ENCODE peak calls at places on chromosomes 11 and 22, in four cellular contexts. B is HepG2, N is K562, E is H1. Y is an unnamed sample.

GRCh38 chr11:116255234-116255953 is 517.4 kb downstream of the BUD13 start:
- DNase-seq in N (no peak), B (no peak), E (no peak), Y (no peak)

GRCh38 chr11:8083871-8084281 is 2.9 kb downstream of the TUB start:
- DNase-seq in N (no peak), B (no peak), E (no peak), Y (no peak)

GRCh38 chr22:42792453-42792908 is 64.6 kb downstream of the ARFGAP3 start:
- DNase-seq in B (no peak), E (no peak), N (no peak), Y (no peak)

GRCh38 chr11:133908827-133909226 is 47.9 kb downstream of the IGSF9B start:
- DNase-seq in N (no peak), B (no peak), E (no peak), Y (no peak)

GRCh38 chr22:39457546-39458442 is 982 bp downstream of the MGAT3 start:
- DNase-seq in B (no peak), E (no peak), N (peak; percentile 51), Y (no peak)

GRCh38 chr11:45650166-45651095 is 15.0 kb downstream of the CHST1 start:
- DNase-seq in B (no peak), E (peak; percentile 43), N (no peak), Y (no peak)

GRCh38 chr11:10282121-10282520 is 11.9 kb downstream of the SBF2 start:
- DNase-seq in N (no peak), E (no peak), B (peak; percentile 52), Y (no peak)

GRCh38 chr11:10385696-10386095 is 69.4 kb upstream of the AMPD3 start:
- DNase-seq in B (no peak), N (no peak), E (peak; percentile 37), Y (no peak)

GRCh38 chr11:123103326-123103980 is 41.5 kb upstream of the HSPA8 start:
- DNase-seq in B (peak; percentile 18), E (no peak), N (peak; percentile 47), Y (peak; percentile 59)

GRCh38 chr11:111414267-111414931 is 35.3 kb upstream of the POU2AF1 start:
- DNase-seq in E (no peak), N (no peak), B (no peak), Y (no peak)

GRCh38 chr22:46390652-46391301 is 55.3 kb downstream of the TRMU start:
- DNase-seq in B (peak; percentile 64), N (peak; percentile 58), E (no peak), Y (no peak)

GRCh38 chr11:96097844-96098421 is 174.0 kb upstream of the MTMR2 start:
- DNase-seq in N (no peak), E (no peak), B (peak; percentile 72), Y (no peak)

GRCh38 chr11:65421204-65422103 is 1.1 kb upstream of the NEAT1 start:
- DNase-seq in N (peak; percentile 91), E (peak; percentile 60), B (peak; percentile 93), Y (peak; percentile 97)

GRCh38 chr11:120122921-120123683 is 14.8 kb downstream of the TRIM29 start:
- DNase-seq in B (no peak), E (no peak), N (peak; percentile 32), Y (no peak)

GRCh38 chr11:14124886-14125285 is 162.4 kb downstream of the SPON1 start:
- DNase-seq in E (no peak), N (no peak), B (no peak), Y (no peak)

GRCh38 chr11:12706531-12707499 is 32.6 kb downstream of the TEAD1 start:
- DNase-seq in E (no peak), B (peak; percentile 57), N (peak; percentile 87), Y (no peak)

GRCh38 chr11:36693139-36693845 is 95.3 kb upstream of the RAG2 start:
- DNase-seq in B (no peak), E (no peak), N (no peak), Y (no peak)

GRCh38 chr22:25929479-25929878 is 187.5 kb downstream of the MYO18B start:
- DNase-seq in N (no peak), E (no peak), B (no peak), Y (no peak)

GRCh38 chr11:1834791-1835670 is at the start of gene SYT8:
- DNase-seq in N (no peak), E (no peak), B (no peak), Y (no peak)

GRCh38 chr11:111718436-111719325 is 47.5 kb downstream of the PPP2R1B start:
- DNase-seq in N (no peak), E (no peak), B (peak; percentile 30), Y (no peak)

GRCh38 chr11:95108671-95109551 is 19.3 kb downstream of the ENDOD1 start:
- DNase-seq in B (no peak), E (no peak), N (peak; percentile 92), Y (no peak)

GRCh38 chr11:119774180-119774763 is 45.3 kb upstream of the NECTIN1 start:
- DNase-seq in N (peak; percentile 36), E (no peak), B (peak; percentile 16), Y (no peak)

GRCh38 chr11:70775386-70775785 is 377.1 kb downstream of the CTTN start:
- DNase-seq in B (no peak), E (no peak), N (no peak), Y (no peak)

GRCh38 chr11:92251980-92252379 is 27.4 kb downstream of the FAT3 start:
- DNase-seq in B (no peak), E (no peak), N (no peak), Y (no peak)

GRCh38 chr11:123308077-123308476 is 113.0 kb upstream of the CLMP start:
- DNase-seq in E (no peak), N (no peak), B (no peak), Y (no peak)

GRCh38 chr11:28834877-28835276 is 726.7 kb downstream of the METTL15 start:
- DNase-seq in B (no peak), N (no peak), E (no peak), Y (no peak)

GRCh38 chr22:44151661-44152060 is 29.1 kb upstream of the PARVG start:
- DNase-seq in E (no peak), N (no peak), B (no peak), Y (no peak)

GRCh38 chr11:30344085-30344484 is 21.2 kb downstream of the ARL14EP start:
- DNase-seq in N (no peak), E (no peak), B (no peak), Y (no peak)

GRCh38 chr11:115644846-115645245 is 140.6 kb upstream of the CADM1 start:
- DNase-seq in E (no peak), N (no peak), B (no peak), Y (no peak)

DNA sequence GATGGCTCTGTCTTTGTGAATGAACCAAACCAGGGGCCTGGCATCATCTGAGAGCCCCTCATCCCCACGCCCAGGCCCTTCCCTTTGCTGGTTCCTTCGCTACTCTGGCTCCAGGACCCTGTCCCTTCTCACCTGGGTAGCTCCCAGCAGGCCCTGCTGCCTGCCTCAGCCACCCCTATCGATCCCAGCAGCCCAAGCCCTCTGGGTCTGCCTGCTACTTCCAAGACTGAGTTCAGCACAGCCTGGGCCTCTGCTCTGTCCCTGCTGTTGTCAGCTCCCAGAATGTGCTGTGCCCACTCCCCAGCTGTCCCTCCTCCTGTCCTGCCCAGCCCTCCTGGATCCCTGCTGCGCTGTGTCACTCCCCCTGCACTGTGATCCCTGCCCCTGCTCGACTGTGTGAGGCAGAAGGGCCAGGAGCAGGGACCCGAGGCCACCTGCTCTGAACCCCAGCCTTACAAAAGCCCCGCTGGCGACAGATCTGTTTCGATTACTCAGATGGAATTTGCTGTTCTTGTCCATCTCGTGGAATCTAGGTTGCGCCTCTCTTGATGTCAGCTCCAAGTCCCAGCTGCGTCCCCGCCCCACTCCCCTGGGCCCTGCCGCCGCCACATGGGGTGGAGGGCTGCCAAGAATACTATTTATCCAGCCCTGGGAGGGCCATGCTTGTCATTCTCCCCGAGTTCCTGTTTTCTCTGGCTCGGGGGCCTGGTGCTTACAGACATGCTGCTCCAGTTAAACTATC is 13.0 kb downstream of the MRPL21 start:
- DNase-seq in N (no peak), E (no peak), B (no peak), Y (no peak)
- TF ChIP-seq PHF8 in N (no peak), E (no peak), B (no peak), Y (no peak)

GRCh38 chr11:76653674-76654309 is 16.8 kb downstream of the LRRC32 start:
- DNase-seq in N (no peak), E (no peak), B (no peak), Y (no peak)
- TF ChIP-seq PHF8 in N (no peak), E (no peak), B (no peak), Y (no peak)

GRCh38 chr11:66886671-66887221 is 29.9 kb downstream of the LRFN4 start:
- DNase-seq in E (no peak), N (no peak), B (no peak), Y (peak; percentile 90)
- TF ChIP-seq PHF8 in E (no peak), N (no peak), B (no peak), Y (no peak)

DNA sequence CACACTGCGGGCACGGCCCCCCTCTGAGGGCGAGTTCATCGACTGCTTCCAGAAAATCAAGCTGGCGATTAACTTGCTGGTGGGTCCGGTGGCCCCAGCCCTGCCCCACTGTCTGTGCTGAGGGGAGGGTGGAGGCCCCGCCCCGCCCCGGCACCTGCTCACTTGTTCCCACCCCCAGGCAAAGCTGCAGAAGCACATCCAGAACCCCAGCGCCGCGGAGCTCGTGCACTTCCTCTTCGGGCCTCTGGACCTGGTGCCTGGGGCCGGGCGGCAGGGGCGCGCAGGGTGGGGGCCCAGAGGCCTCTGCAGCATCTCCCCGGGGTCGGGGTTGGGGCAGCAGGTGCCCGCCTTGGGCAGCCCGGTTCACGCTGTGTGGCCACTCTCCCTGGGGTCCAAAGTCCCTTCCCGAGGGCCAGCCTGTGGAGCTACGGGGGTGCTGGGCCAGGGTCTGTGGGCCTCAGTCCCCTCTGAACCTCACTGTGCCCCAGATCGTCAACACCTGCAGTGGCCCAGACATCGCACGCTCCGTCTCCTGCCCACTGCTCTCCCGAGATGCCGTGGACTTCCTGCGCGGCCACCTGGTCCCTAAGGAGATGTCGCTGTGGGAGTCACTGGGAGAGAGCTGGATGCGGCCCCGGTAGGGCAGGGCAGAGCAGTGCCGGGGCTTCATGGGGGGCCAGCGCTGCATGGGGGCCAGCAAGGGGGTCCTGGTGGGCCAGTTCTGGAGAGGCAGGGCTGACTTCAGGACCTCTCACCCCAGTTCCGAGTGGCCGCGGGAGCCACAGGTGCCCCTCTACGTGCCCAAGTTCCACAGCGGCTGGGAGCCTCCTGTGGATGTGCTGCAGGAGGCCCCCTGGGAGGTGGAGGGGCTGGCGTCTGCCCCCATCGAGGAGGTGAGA is 16.1 kb downstream of the EPS8L2 start:
- DNase-seq in N (peak; percentile 53), B (no peak), E (no peak), Y (no peak)
- TF ChIP-seq PHF8 in N (no peak), B (no peak), E (no peak), Y (no peak)

DNA sequence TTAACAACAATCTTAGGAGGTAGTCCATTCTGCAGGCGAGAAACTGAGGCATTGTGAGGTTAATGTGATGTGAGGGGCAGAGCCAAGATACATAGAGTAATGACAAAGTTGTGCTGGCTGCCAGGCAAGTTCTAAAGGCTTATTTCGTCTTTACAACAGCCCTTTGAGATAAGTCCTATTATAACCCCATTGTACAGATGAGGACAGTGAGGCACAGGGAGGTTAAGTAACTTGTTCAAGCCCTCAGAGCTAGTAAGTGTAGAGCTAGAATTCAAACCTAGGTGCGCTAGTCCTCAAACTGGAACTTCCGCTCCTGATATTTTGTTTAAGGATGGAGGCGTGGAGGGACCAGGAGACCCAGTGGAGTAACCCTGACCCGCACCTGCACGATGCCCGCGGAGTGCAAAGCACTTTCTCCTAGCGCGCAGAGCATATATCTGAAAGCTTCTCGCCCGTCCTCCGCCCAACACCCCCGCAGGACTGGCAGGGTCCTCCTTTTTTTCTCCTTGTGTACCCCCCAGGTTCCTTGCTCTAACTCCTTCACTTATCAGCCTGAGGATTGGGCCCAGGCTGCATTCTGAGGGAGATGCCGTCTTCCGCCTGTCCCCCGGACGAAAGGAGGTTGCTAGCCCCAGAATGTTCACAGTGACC is 4.9 kb upstream of the FLI1 start:
- DNase-seq in N (no peak), E (peak; percentile 54), B (no peak), Y (no peak)
- TF ChIP-seq PHF8 in N (no peak), E (no peak), B (no peak), Y (no peak)

Y was measured in A549.